ENCODE peak calls at places on chromosome 22, in eight cellular contexts. One of them, this sample, is unnamed.

GRCh38 chr22:47219789-47220188 is 457.3 kb downstream of the TBC1D22A start:
- DNase-seq in RCC 7860: no peak
- DNase-seq in AG09309: no peak
- DNase-seq in activated gamma-delta T cell treated with anti-CD3 and anti-CD28 coated beads, Interleukin-2, amount 50 U/mL, for 16 hours: no peak
- DNase-seq in stimulated activated CD4-positive, alpha-beta T cell treated with anti-CD3 and anti-CD28 coated beads, Interleukin-2, amount 100 ng/mL, for 24 hours: no peak
- DNase-seq in head of caudate nucleus: no peak
- DNase-seq in neural progenitor cell: no peak
- DNase-seq in kidney: no peak
- DNase-seq in this sample: no peak

GRCh38 chr22:44057411-44057987 is 33.4 kb downstream of the PARVB start:
- DNase-seq in AG09309: no peak
- DNase-seq in kidney: no peak
- DNase-seq in neural progenitor cell: no peak
- DNase-seq in head of caudate nucleus: no peak
- DNase-seq in activated gamma-delta T cell treated with anti-CD3 and anti-CD28 coated beads, Interleukin-2, amount 50 U/mL, for 16 hours: no peak
- DNase-seq in RCC 7860: no peak
- DNase-seq in stimulated activated CD4-positive, alpha-beta T cell treated with anti-CD3 and anti-CD28 coated beads, Interleukin-2, amount 100 ng/mL, for 24 hours: no peak
- DNase-seq in this sample: no peak

GRCh38 chr22:23826510-23827350 is 12.1 kb downstream of the DERL3 start:
- DNase-seq in AG09309: no peak
- DNase-seq in stimulated activated CD4-positive, alpha-beta T cell treated with anti-CD3 and anti-CD28 coated beads, Interleukin-2, amount 100 ng/mL, for 24 hours: no peak
- DNase-seq in activated gamma-delta T cell treated with anti-CD3 and anti-CD28 coated beads, Interleukin-2, amount 50 U/mL, for 16 hours: no peak
- DNase-seq in neural progenitor cell: peak
- DNase-seq in kidney: peak
- DNase-seq in head of caudate nucleus: no peak
- DNase-seq in RCC 7860: no peak
- DNase-seq in this sample: peak

GRCh38 chr22:46577361-46578249 is 40.2 kb upstream of the CELSR1 start:
- DNase-seq in stimulated activated CD4-positive, alpha-beta T cell treated with anti-CD3 and anti-CD28 coated beads, Interleukin-2, amount 100 ng/mL, for 24 hours: peak
- DNase-seq in RCC 7860: no peak
- DNase-seq in neural progenitor cell: peak
- DNase-seq in AG09309: no peak
- DNase-seq in kidney: peak
- DNase-seq in head of caudate nucleus: no peak
- DNase-seq in activated gamma-delta T cell treated with anti-CD3 and anti-CD28 coated beads, Interleukin-2, amount 50 U/mL, for 16 hours: no peak
- DNase-seq in this sample: no peak

GRCh38 chr22:35842954-35843353 is 125.3 kb downstream of the APOL5 start:
- DNase-seq in activated gamma-delta T cell treated with anti-CD3 and anti-CD28 coated beads, Interleukin-2, amount 50 U/mL, for 16 hours: no peak
- DNase-seq in RCC 7860: peak
- DNase-seq in head of caudate nucleus: no peak
- DNase-seq in stimulated activated CD4-positive, alpha-beta T cell treated with anti-CD3 and anti-CD28 coated beads, Interleukin-2, amount 100 ng/mL, for 24 hours: no peak
- DNase-seq in neural progenitor cell: peak
- DNase-seq in kidney: no peak
- DNase-seq in AG09309: no peak
- DNase-seq in this sample: peak

GRCh38 chr22:37281646-37282384 is 493 bp upstream of the CYTH4 start:
- DNase-seq in kidney: no peak
- DNase-seq in RCC 7860: peak
- DNase-seq in stimulated activated CD4-positive, alpha-beta T cell treated with anti-CD3 and anti-CD28 coated beads, Interleukin-2, amount 100 ng/mL, for 24 hours: no peak
- DNase-seq in neural progenitor cell: no peak
- DNase-seq in head of caudate nucleus: no peak
- DNase-seq in activated gamma-delta T cell treated with anti-CD3 and anti-CD28 coated beads, Interleukin-2, amount 50 U/mL, for 16 hours: no peak
- DNase-seq in AG09309: no peak
- DNase-seq in this sample: no peak

GRCh38 chr22:47558828-47559700 is 796.6 kb downstream of the TBC1D22A start:
- DNase-seq in kidney: peak
- DNase-seq in AG09309: no peak
- DNase-seq in head of caudate nucleus: no peak
- DNase-seq in neural progenitor cell: no peak
- DNase-seq in RCC 7860: no peak
- DNase-seq in stimulated activated CD4-positive, alpha-beta T cell treated with anti-CD3 and anti-CD28 coated beads, Interleukin-2, amount 100 ng/mL, for 24 hours: no peak
- DNase-seq in activated gamma-delta T cell treated with anti-CD3 and anti-CD28 coated beads, Interleukin-2, amount 50 U/mL, for 16 hours: no peak
- DNase-seq in this sample: no peak

GRCh38 chr22:29330753-29331152 is 15.3 kb upstream of the RASL10A start:
- DNase-seq in activated gamma-delta T cell treated with anti-CD3 and anti-CD28 coated beads, Interleukin-2, amount 50 U/mL, for 16 hours: no peak
- DNase-seq in AG09309: no peak
- DNase-seq in kidney: peak
- DNase-seq in stimulated activated CD4-positive, alpha-beta T cell treated with anti-CD3 and anti-CD28 coated beads, Interleukin-2, amount 100 ng/mL, for 24 hours: no peak
- DNase-seq in neural progenitor cell: no peak
- DNase-seq in head of caudate nucleus: no peak
- DNase-seq in RCC 7860: no peak
- DNase-seq in this sample: no peak

GRCh38 chr22:41286639-41287091 is 678 bp upstream of the RANGAP1 start:
- DNase-seq in RCC 7860: peak
- DNase-seq in activated gamma-delta T cell treated with anti-CD3 and anti-CD28 coated beads, Interleukin-2, amount 50 U/mL, for 16 hours: peak
- DNase-seq in kidney: no peak
- DNase-seq in head of caudate nucleus: no peak
- DNase-seq in stimulated activated CD4-positive, alpha-beta T cell treated with anti-CD3 and anti-CD28 coated beads, Interleukin-2, amount 100 ng/mL, for 24 hours: peak
- DNase-seq in neural progenitor cell: no peak
- DNase-seq in AG09309: no peak
- DNase-seq in this sample: no peak

GRCh38 chr22:34914871-34915270 is 151.1 kb upstream of the ISX start:
- DNase-seq in stimulated activated CD4-positive, alpha-beta T cell treated with anti-CD3 and anti-CD28 coated beads, Interleukin-2, amount 100 ng/mL, for 24 hours: no peak
- DNase-seq in kidney: no peak
- DNase-seq in AG09309: no peak
- DNase-seq in head of caudate nucleus: no peak
- DNase-seq in RCC 7860: no peak
- DNase-seq in neural progenitor cell: peak
- DNase-seq in activated gamma-delta T cell treated with anti-CD3 and anti-CD28 coated beads, Interleukin-2, amount 50 U/mL, for 16 hours: no peak
- DNase-seq in this sample: no peak

GRCh38 chr22:38193580-38193979 is 8.2 kb upstream of the MAFF start:
- DNase-seq in AG09309: no peak
- DNase-seq in kidney: peak
- DNase-seq in neural progenitor cell: no peak
- DNase-seq in RCC 7860: no peak
- DNase-seq in stimulated activated CD4-positive, alpha-beta T cell treated with anti-CD3 and anti-CD28 coated beads, Interleukin-2, amount 100 ng/mL, for 24 hours: no peak
- DNase-seq in activated gamma-delta T cell treated with anti-CD3 and anti-CD28 coated beads, Interleukin-2, amount 50 U/mL, for 16 hours: no peak
- DNase-seq in head of caudate nucleus: no peak
- DNase-seq in this sample: no peak

GRCh38 chr22:17198188-17199130 is 20.8 kb downstream of the ADA2 start:
- DNase-seq in AG09309: no peak
- DNase-seq in activated gamma-delta T cell treated with anti-CD3 and anti-CD28 coated beads, Interleukin-2, amount 50 U/mL, for 16 hours: no peak
- DNase-seq in head of caudate nucleus: no peak
- DNase-seq in stimulated activated CD4-positive, alpha-beta T cell treated with anti-CD3 and anti-CD28 coated beads, Interleukin-2, amount 100 ng/mL, for 24 hours: no peak
- DNase-seq in kidney: peak
- DNase-seq in RCC 7860: no peak
- DNase-seq in neural progenitor cell: peak
- DNase-seq in this sample: no peak

This sample was measured in smooth muscle cell of the brain vasculature.